ENCODE peak calls at places on chromosomes 11 and 22, in nine cellular contexts. K is CD8-positive, alpha-beta T cell; Z is fibroblast of lung; J is neural progenitor cell; O is astrocyte; C is HCT116; W is uterus; R is tibial artery; S is spleen. N is an unnamed sample. For H3K27me3, the result is how much of the 10 kb centered on the place peaks cover.

GRCh38 chr11:79043726-79044125 is 397.1 kb downstream of the TENM4 start:
- DNase-seq in Z (no peak), C (no peak), O (no peak), W (no peak), J (no peak), K (no peak), R (no peak), S (no peak), N (peak)

GRCh38 chr11:86676533-86677154 is 4.2 kb upstream of the ME3 start:
- DNase-seq in O (no peak), Z (no peak), J (peak), S (no peak), K (no peak), R (no peak), W (no peak), C (peak), N (no peak)

GRCh38 chr22:33659423-33659822 is 260.9 kb downstream of the LARGE1 start:
- DNase-seq in O (peak), C (no peak), R (peak), K (no peak), Z (no peak), J (no peak), S (no peak), W (peak), N (no peak)

GRCh38 chr22:46074771-46075551 is 75.4 kb upstream of the PPARA start:
- DNase-seq in S (peak), K (no peak), J (no peak), O (no peak), C (no peak), W (peak), Z (no peak), R (peak), N (no peak)

GRCh38 chr22:29703595-29704195 is 16.1 kb upstream of the CABP7 start:
- DNase-seq in C (no peak), J (no peak), S (no peak), K (no peak), O (no peak), W (no peak), Z (no peak), R (no peak), N (no peak)

GRCh38 chr11:95884364-95884763 is 39.5 kb downstream of the MTMR2 start:
- DNase-seq in K (no peak), J (no peak), Z (peak), O (peak), R (no peak), C (no peak), W (no peak), S (no peak), N (peak)

GRCh38 chr11:111148116-111148515 is 97.4 kb upstream of the POU2AF2 start:
- DNase-seq in W (no peak), C (no peak), R (no peak), Z (peak), J (no peak), K (no peak), S (no peak), O (no peak), N (peak)

GRCh38 chr11:66011785-66012303 is at the start of gene CST6:
- DNase-seq in R (no peak), W (no peak), C (no peak), O (no peak), K (no peak), J (peak), S (no peak), Z (no peak), N (no peak)

GRCh38 chr11:49952091-49952490 is at the start of gene OR4C13:
- DNase-seq in O (no peak), R (no peak), K (no peak), J (no peak), W (no peak), C (no peak), S (no peak), Z (no peak), N (no peak)

GRCh38 chr11:102831709-102832492 is 11.5 kb downstream of the MMP3 start:
- DNase-seq in R (no peak), S (no peak), C (no peak), Z (no peak), W (no peak), O (no peak), J (no peak), K (no peak), N (no peak)

DNA sequence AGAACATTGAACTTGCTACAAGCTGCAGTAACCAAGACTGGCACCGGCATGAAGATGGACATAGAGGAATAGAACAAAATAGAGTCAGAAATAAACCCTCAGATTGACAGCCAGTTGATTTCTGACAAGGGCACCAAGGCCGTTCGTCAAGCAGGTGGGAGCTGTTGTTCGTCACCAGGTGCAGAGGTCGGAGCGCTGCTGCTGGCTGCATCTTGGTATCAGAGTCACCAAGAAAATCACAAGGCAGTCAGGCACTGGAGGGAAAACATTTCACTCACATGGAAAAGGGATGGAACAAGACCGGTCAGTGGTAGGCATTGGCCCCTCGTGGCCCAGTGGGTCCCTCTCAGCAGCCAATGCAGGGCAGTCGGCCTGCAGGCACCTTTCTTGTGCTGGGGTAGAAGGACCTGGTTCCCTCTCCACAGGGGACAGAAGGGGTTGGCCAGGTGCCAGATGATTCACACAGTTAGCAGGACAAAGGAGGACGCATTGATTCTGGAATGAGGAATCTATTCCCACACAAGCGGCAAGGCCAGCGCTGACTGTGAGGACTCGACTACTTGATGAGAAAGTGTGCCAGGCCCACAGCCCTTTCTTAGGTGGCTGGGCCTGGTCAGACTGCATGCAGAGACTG is 115.8 kb upstream of the FGF3 start:
- DNase-seq in R (no peak), S (peak), W (no peak), K (no peak), C (peak), J (no peak), O (peak), Z (no peak), N (no peak)
- TF ChIP-seq CTCF in R (no peak), S (no peak), W (no peak), K (no peak), C (no peak), J (no peak), O (no peak), Z (no peak), N (no peak)

DNA sequence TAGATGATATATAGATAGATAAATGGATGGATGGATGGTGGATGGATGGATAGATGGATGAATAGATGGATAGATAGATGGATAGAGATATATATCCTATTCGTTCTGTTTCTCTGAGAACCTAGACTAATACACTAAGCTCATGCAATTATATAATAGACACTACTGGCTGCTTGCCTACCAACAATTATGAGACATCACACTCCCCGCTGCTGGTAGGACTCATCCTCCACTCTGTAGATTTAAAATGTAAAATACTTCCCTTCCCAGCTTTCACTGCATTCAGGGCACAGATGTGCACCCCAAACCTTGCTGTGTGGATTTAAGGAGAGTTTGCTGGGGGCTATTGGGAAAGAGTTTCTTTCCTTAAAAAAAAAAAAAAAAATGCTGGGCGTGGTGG is 28.3 kb upstream of the RCN1 start:
- DNase-seq in S (no peak), O (no peak), Z (no peak), R (no peak), C (no peak), K (no peak), W (no peak), J (no peak), N (no peak)
- H3K27me3 ChIP-seq in S (under half), O (under half), Z (under half), R (under half), C (under half), K (under half), W (under half), J (under half), N (under half)

DNA sequence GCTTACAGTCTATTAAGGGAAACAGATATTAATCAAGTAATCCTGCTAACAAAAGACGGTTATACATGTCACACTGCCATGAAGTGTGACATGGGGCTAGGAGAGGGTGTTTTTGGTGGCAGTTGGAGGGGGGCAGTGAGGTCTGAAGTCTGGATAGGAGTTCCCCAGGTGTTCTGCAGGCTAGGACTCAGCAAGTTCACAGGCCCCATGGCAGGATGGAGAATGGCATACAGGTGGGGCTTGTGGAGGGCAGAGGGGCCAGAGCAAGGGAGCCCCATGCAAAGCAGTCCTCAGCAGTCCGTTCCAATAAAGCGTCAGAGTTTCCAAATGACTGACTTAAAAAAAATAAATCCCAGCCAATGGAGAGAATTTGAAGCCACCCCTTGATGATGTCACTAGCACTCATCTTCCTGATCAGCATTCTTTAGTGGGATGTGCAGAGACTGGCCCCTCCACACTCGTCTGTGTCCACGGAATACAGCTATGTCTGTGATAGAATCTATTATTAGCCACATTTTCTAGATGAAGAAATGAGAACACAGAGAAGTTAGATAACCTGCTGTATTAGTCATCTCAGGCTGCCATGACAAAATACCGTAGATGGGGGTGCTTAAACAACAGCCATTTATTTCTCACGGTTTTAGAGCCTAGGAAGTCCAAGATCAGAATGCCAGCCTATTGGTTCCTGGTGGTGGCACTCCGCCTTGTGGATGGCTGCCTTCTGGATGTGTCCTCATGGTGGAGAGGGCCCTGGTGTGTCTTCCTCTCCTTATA is 32.6 kb downstream of the PRDM11 start:
- DNase-seq in R (no peak), Z (peak), C (no peak), J (no peak), S (no peak), W (no peak), O (peak), K (no peak), N (peak)
- TF ChIP-seq CTCF in R (no peak), Z (no peak), C (no peak), J (no peak), S (no peak), W (no peak), O (no peak), K (no peak), N (no peak)

GRCh38 chr11:3340025-3340424 is 38.9 kb downstream of the ZNF195 start:
- DNase-seq in Z (peak), S (no peak), O (peak), W (no peak), R (no peak), J (no peak), K (no peak), C (peak), N (peak)
- H3K27me3 ChIP-seq in Z (under half), S (under half), O (under half), W (under half), R (under half), J (under half), K (under half), C (under half), N (under half)

GRCh38 chr11:119483341-119483880 is 60.4 kb upstream of the THY1 start:
- DNase-seq in Z (no peak), S (peak), W (no peak), C (no peak), O (no peak), R (peak), K (no peak), J (no peak), N (no peak)
- TF ChIP-seq CTCF in Z (no peak), S (no peak), W (no peak), C (no peak), O (no peak), R (no peak), K (no peak), J (no peak), N (no peak)

DNA sequence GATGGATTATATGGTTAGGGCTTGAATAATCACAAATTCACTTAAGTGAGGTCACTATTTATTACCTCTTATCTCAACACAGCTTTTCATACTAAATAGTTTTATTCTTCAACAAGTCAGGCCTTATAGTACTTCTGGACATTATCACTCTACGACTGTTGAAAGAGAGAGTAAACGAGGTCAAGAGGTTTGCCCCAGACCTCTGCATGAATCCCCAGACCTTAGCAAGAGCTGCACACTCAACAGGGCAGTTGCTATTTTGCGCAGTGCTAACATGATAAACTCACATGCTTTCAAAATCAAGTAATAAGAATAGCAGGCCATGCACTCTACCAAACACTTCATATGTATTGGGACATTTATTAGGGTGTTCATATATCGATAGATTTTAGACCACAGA is 60.5 kb downstream of the DDI1 start:
- DNase-seq in R (no peak), W (no peak), J (no peak), O (no peak), C (no peak), Z (no peak), K (no peak), S (no peak), N (no peak)
- H3K27me3 ChIP-seq in R (under half), W (under half), J (under half), O (under half), C (under half), Z (under half), K (under half), S (under half), N (under half)

DNA sequence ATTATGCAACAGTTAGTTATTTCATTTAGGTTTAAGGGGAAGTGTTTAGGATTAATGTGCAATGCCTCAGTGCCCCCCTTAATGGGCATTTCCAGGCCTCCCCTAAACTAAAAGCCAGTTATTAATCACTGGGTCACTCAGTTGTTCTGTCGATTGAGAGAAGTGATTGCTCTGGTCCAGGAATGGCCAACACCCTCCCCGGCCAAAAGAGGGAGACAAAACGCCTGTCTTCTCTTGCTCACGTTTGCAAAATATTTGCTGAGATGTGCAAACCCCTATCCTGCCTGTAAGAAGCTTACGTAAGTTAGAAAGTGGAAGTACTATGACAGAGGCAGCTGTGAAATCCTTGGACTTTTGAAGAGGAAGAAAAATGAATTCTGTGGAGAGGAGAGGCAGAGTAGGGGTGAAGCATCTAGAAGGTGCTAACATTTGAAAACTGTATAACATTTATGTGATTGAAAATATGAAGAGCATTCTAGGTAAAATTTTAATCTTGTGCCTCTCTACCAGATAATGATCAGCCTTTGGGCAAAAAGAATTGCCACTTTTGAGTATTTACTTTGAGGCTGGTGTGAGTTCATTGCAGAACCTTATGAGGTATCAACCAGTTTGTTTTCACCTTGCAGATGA is 37.7 kb downstream of the NTM start:
- DNase-seq in K (no peak), Z (peak), R (peak), S (no peak), J (peak), W (no peak), C (no peak), O (peak), N (peak)
- TF ChIP-seq CTCF in K (no peak), Z (peak), R (no peak), S (peak), J (peak), W (no peak), C (no peak), O (peak), N (peak)

GRCh38 chr22:48979482-48979881 is 848.2 kb downstream of the BRD1 start:
- DNase-seq in S (no peak), O (no peak), R (no peak), Z (no peak), K (no peak), C (peak), W (no peak), J (peak), N (no peak)
- H3K27me3 ChIP-seq in S (under half), O (under half), R (under half), Z (under half), K (under half), C (under half), W (under half), J (under half), N (under half)

GRCh38 chr11:76598426-76598839 is 72.1 kb downstream of the LRRC32 start:
- DNase-seq in J (peak), O (peak), K (no peak), Z (peak), R (peak), C (peak), S (no peak), W (peak), N (no peak)
- TF ChIP-seq CTCF in J (peak), O (peak), K (no peak), Z (peak), R (peak), C (peak), S (peak), W (peak), N (peak)

N was measured in bronchial epithelial cell.